ENCODE peak calls at places on chromosomes 5 and 9, in nine cellular contexts. L is upper lobe of right lung, B is K562, N is GM23248, E is psoas muscle, D is thyroid gland, A is GM03348, C is lower lobe of right lung, Z is NCI-H1048. J is an unnamed sample.

GRCh38 chr5:92761585-92761984 is 819.4 kb downstream of the NR2F1-AS1 start:
- DNase-seq in L (no peak), B (no peak), N (no peak), E (no peak), D (no peak), A (no peak), C (no peak), Z (no peak), J (no peak)

GRCh38 chr5:459562-460412 is 16.8 kb downstream of the EXOC3 start:
- DNase-seq in L (peak; percentile 48), B (no peak), N (no peak), E (no peak), D (no peak), A (no peak), C (no peak), Z (no peak), J (no peak)

GRCh38 chr5:137997726-137998213 is 35.1 kb downstream of the FAM13B start:
- DNase-seq in L (no peak), B (peak; percentile 31), N (peak; percentile 5), E (no peak), D (no peak), A (no peak), C (no peak), Z (no peak), J (no peak)

GRCh38 chr9:34451545-34451944 is 6.8 kb downstream of the FAM219A start:
- DNase-seq in L (no peak), B (peak; percentile 58), N (peak; percentile 31), E (no peak), D (no peak), A (peak; percentile 17), C (no peak), Z (no peak), J (no peak)

GRCh38 chr5:179834120-179834519 is 13.4 kb downstream of the SQSTM1 start:
- DNase-seq in L (no peak), B (no peak), N (no peak), E (no peak), D (no peak), A (no peak), C (no peak), Z (no peak), J (no peak)

GRCh38 chr9:72041775-72042194 is 18.6 kb downstream of the C9orf57 start:
- DNase-seq in L (peak; percentile 81), B (no peak), N (peak; percentile 94), E (peak; percentile 23), D (peak; percentile 92), A (peak; percentile 68), C (peak; percentile 73), Z (peak; percentile 2), J (peak; percentile 95)

GRCh38 chr5:16935271-16936149 is 578 bp downstream of the MYO10 start:
- DNase-seq in L (peak; percentile 79), B (no peak), N (peak; percentile 70), E (peak; percentile 17), D (peak; percentile 73), A (peak; percentile 41), C (peak; percentile 64), Z (no peak), J (peak; percentile 88)

GRCh38 chr5:114360816-114361723 is 800 bp upstream of the KCNN2 start:
- DNase-seq in L (peak; percentile 64), B (no peak), N (no peak), E (peak; percentile 34), D (no peak), A (peak; percentile 3), C (no peak), Z (peak; percentile 17), J (no peak)

GRCh38 chr9:128818839-128819715 is 777 bp downstream of the ENDOG start:
- DNase-seq in L (peak; percentile 81), B (peak; percentile 48), N (peak; percentile 57), E (peak; percentile 51), D (peak; percentile 56), A (peak; percentile 43), C (peak; percentile 71), Z (no peak), J (no peak)

GRCh38 chr5:65914644-65915196 is 11.7 kb upstream of the ERBIN start:
- DNase-seq in L (no peak), B (no peak), N (no peak), E (no peak), D (no peak), A (no peak), C (no peak), Z (no peak), J (no peak)

GRCh38 chr5:119876522-119876921 is 247.2 kb downstream of the FAM170A start:
- DNase-seq in L (no peak), B (no peak), N (no peak), E (no peak), D (no peak), A (no peak), C (no peak), Z (no peak), J (no peak)

GRCh38 chr9:112322701-112323377 is 10.6 kb downstream of the PTBP3 start:
- DNase-seq in L (no peak), B (no peak), N (no peak), E (no peak), D (no peak), A (no peak), C (no peak), Z (no peak), J (no peak)

GRCh38 chr5:147628054-147628895 is 118.4 kb upstream of the DPYSL3 start:
- DNase-seq in L (no peak), B (peak; percentile 17), N (peak; percentile 73), E (no peak), D (peak; percentile 48), A (peak; percentile 60), C (no peak), Z (peak; percentile 70), J (peak; percentile 71)

GRCh38 chr5:131252824-131253171 is 11.1 kb upstream of the CDC42SE2 start:
- DNase-seq in L (peak; percentile 68), B (peak; percentile 12), N (no peak), E (peak; percentile 21), D (peak; percentile 23), A (no peak), C (peak; percentile 77), Z (no peak), J (no peak)

GRCh38 chr9:78866228-78867132 is 569.6 kb downstream of the PSAT1 start:
- DNase-seq in L (no peak), B (no peak), N (peak; percentile 94), E (no peak), D (no peak), A (peak; percentile 78), C (no peak), Z (no peak), J (peak; percentile 92)

GRCh38 chr5:109649371-109649770 is 40.4 kb upstream of the MAN2A1 start:
- DNase-seq in L (no peak), B (no peak), N (no peak), E (no peak), D (no peak), A (no peak), C (no peak), Z (no peak), J (no peak)

GRCh38 chr9:134662143-134662876 is 20.7 kb downstream of the COL5A1 start:
- DNase-seq in L (peak; percentile 67), B (no peak), N (peak; percentile 97), E (peak; percentile 62), D (no peak), A (peak; percentile 89), C (peak; percentile 48), Z (no peak), J (no peak)

GRCh38 chr9:87080512-87081225 is 133.4 kb upstream of the GAS1 start:
- DNase-seq in L (no peak), B (no peak), N (peak; percentile 17), E (no peak), D (no peak), A (no peak), C (no peak), Z (no peak), J (peak; percentile 32)